ENCODE peak calls at places on chromosomes 4 and X, in four cellular contexts. One of them, this sample, is unnamed.

GRCh38 chrX:54788446-54788845 is 9.6 kb downstream of the ITIH6 start:
- DNase-seq in choroid plexus epithelial cell: no peak
- DNase-seq in heart left ventricle: no peak
- DNase-seq in foreskin fibroblast: no peak
- DNase-seq in this sample: no peak

GRCh38 chr4:146183209-146183608 is 7.7 kb downstream of the LSM6 start:
- DNase-seq in foreskin fibroblast: no peak
- DNase-seq in choroid plexus epithelial cell: no peak
- DNase-seq in heart left ventricle: no peak
- DNase-seq in this sample: no peak

GRCh38 chr4:2266181-2266580 is 4.3 kb upstream of the MXD4 start:
- DNase-seq in heart left ventricle: peak
- DNase-seq in choroid plexus epithelial cell: peak
- DNase-seq in foreskin fibroblast: peak
- DNase-seq in this sample: no peak

GRCh38 chr4:151246742-151247141 is 30.2 kb upstream of the PRSS48 start:
- DNase-seq in heart left ventricle: no peak
- DNase-seq in foreskin fibroblast: no peak
- DNase-seq in choroid plexus epithelial cell: no peak
- DNase-seq in this sample: no peak

GRCh38 chr4:178306565-178306964 is 864.3 kb upstream of the AGA start:
- DNase-seq in foreskin fibroblast: no peak
- DNase-seq in choroid plexus epithelial cell: no peak
- DNase-seq in heart left ventricle: no peak
- DNase-seq in this sample: no peak

GRCh38 chrX:15160558-15160957 is 109.3 kb downstream of the ASB9 start:
- DNase-seq in heart left ventricle: no peak
- DNase-seq in foreskin fibroblast: no peak
- DNase-seq in choroid plexus epithelial cell: no peak
- DNase-seq in this sample: no peak

GRCh38 chrX:140343226-140343873 is 161.5 kb downstream of the SOX3 start:
- DNase-seq in foreskin fibroblast: no peak
- DNase-seq in choroid plexus epithelial cell: peak
- DNase-seq in heart left ventricle: no peak
- DNase-seq in this sample: no peak

GRCh38 chr4:11791808-11792207 is 363.1 kb upstream of the HS3ST1 start:
- DNase-seq in choroid plexus epithelial cell: no peak
- DNase-seq in foreskin fibroblast: no peak
- DNase-seq in heart left ventricle: no peak
- DNase-seq in this sample: no peak

GRCh38 chr4:7933631-7934510 is 5.8 kb downstream of the AFAP1 start:
- DNase-seq in foreskin fibroblast: no peak
- DNase-seq in heart left ventricle: no peak
- DNase-seq in choroid plexus epithelial cell: peak
- DNase-seq in this sample: no peak

GRCh38 chrX:69226459-69227158 is 61.4 kb upstream of the PJA1 start:
- DNase-seq in choroid plexus epithelial cell: no peak
- DNase-seq in foreskin fibroblast: no peak
- DNase-seq in heart left ventricle: no peak
- DNase-seq in this sample: no peak

GRCh38 chr4:133147365-133147821 is 1.7 kb upstream of the PCDH10 start:
- DNase-seq in heart left ventricle: peak
- DNase-seq in foreskin fibroblast: peak
- DNase-seq in choroid plexus epithelial cell: peak
- DNase-seq in this sample: no peak

GRCh38 chr4:113368056-113368455 is 318.6 kb downstream of the ANK2 start:
- DNase-seq in foreskin fibroblast: peak
- DNase-seq in choroid plexus epithelial cell: peak
- DNase-seq in heart left ventricle: no peak
- DNase-seq in this sample: peak

GRCh38 chr4:60648774-60649173 is 551.4 kb upstream of the ADGRL3 start:
- DNase-seq in foreskin fibroblast: no peak
- DNase-seq in choroid plexus epithelial cell: no peak
- DNase-seq in heart left ventricle: no peak
- DNase-seq in this sample: no peak

GRCh38 chr4:147773261-147774184 is 41.6 kb downstream of the ARHGAP10 start:
- DNase-seq in foreskin fibroblast: peak
- DNase-seq in choroid plexus epithelial cell: peak
- DNase-seq in heart left ventricle: no peak
- DNase-seq in this sample: no peak

GRCh38 chr4:27084685-27085356 is 224.2 kb downstream of the STIM2 start:
- DNase-seq in heart left ventricle: peak
- DNase-seq in foreskin fibroblast: peak
- DNase-seq in choroid plexus epithelial cell: peak
- DNase-seq in this sample: no peak

GRCh38 chrX:107571296-107571998 is 56.9 kb upstream of the PRPS1 start:
- DNase-seq in foreskin fibroblast: peak
- DNase-seq in heart left ventricle: no peak
- DNase-seq in choroid plexus epithelial cell: peak
- DNase-seq in this sample: peak

GRCh38 chr4:173489514-173489913 is 40.5 kb downstream of the HAND2 start:
- DNase-seq in heart left ventricle: no peak
- DNase-seq in choroid plexus epithelial cell: peak
- DNase-seq in foreskin fibroblast: peak
- DNase-seq in this sample: peak

GRCh38 chr4:112003508-112003907 is 141.7 kb upstream of the FAM241A start:
- DNase-seq in choroid plexus epithelial cell: no peak
- DNase-seq in foreskin fibroblast: no peak
- DNase-seq in heart left ventricle: no peak
- DNase-seq in this sample: no peak

GRCh38 chr4:163523791-163524365 is 29.4 kb downstream of the TMA16 start:
- DNase-seq in foreskin fibroblast: no peak
- DNase-seq in choroid plexus epithelial cell: no peak
- DNase-seq in heart left ventricle: no peak
- DNase-seq in this sample: no peak

GRCh38 chr4:88908521-88908920 is 148.5 kb downstream of the FAM13A start:
- DNase-seq in choroid plexus epithelial cell: no peak
- DNase-seq in foreskin fibroblast: no peak
- DNase-seq in heart left ventricle: no peak
- DNase-seq in this sample: no peak

GRCh38 chrX:22660756-22661155 is 339.0 kb upstream of the DDX53 start:
- DNase-seq in choroid plexus epithelial cell: no peak
- DNase-seq in heart left ventricle: no peak
- DNase-seq in foreskin fibroblast: no peak
- DNase-seq in this sample: no peak

GRCh38 chr4:127732623-127733199 is 2.5 kb downstream of the SLC25A31 start:
- DNase-seq in foreskin fibroblast: peak
- DNase-seq in heart left ventricle: no peak
- DNase-seq in choroid plexus epithelial cell: peak
- DNase-seq in this sample: peak

GRCh38 chrX:72568406-72569092 is 4.1 kb downstream of the HDAC8 start:
- DNase-seq in foreskin fibroblast: peak
- DNase-seq in choroid plexus epithelial cell: peak
- DNase-seq in heart left ventricle: no peak
- DNase-seq in this sample: no peak

GRCh38 chrX:137891431-137891830 is 325.5 kb downstream of the ZIC3 start:
- DNase-seq in foreskin fibroblast: no peak
- DNase-seq in choroid plexus epithelial cell: no peak
- DNase-seq in heart left ventricle: no peak
- DNase-seq in this sample: no peak

GRCh38 chr4:113260671-113261070 is 211.2 kb downstream of the ANK2 start:
- DNase-seq in foreskin fibroblast: peak
- DNase-seq in choroid plexus epithelial cell: no peak
- DNase-seq in heart left ventricle: no peak
- DNase-seq in this sample: no peak

GRCh38 chr4:55347610-55348228 is 1.7 kb downstream of the SRD5A3 start:
- DNase-seq in foreskin fibroblast: no peak
- DNase-seq in heart left ventricle: no peak
- DNase-seq in choroid plexus epithelial cell: no peak
- DNase-seq in this sample: no peak

GRCh38 chrX:9555354-9555753 is 90.5 kb downstream of the TBL1X start:
- DNase-seq in heart left ventricle: no peak
- DNase-seq in choroid plexus epithelial cell: peak
- DNase-seq in foreskin fibroblast: no peak
- DNase-seq in this sample: no peak

GRCh38 chr4:107035711-107036601 is at the start of gene DKK2:
- DNase-seq in foreskin fibroblast: peak
- DNase-seq in heart left ventricle: peak
- DNase-seq in choroid plexus epithelial cell: peak
- DNase-seq in this sample: no peak

GRCh38 chr4:171846232-171846631 is 33.0 kb downstream of the GALNTL6 start:
- DNase-seq in foreskin fibroblast: peak
- DNase-seq in choroid plexus epithelial cell: peak
- DNase-seq in heart left ventricle: no peak
- DNase-seq in this sample: no peak

GRCh38 chrX:102580891-102581290 is 18.4 kb upstream of the ARMCX5 start:
- DNase-seq in choroid plexus epithelial cell: no peak
- DNase-seq in heart left ventricle: no peak
- DNase-seq in foreskin fibroblast: no peak
- DNase-seq in this sample: no peak

GRCh38 chr4:141153751-141154510 is 20.7 kb upstream of the RNF150 start:
- DNase-seq in choroid plexus epithelial cell: peak
- DNase-seq in foreskin fibroblast: peak
- DNase-seq in heart left ventricle: no peak
- DNase-seq in this sample: peak

GRCh38 chr4:21457086-21457840 is 491.3 kb downstream of the KCNIP4 start:
- DNase-seq in foreskin fibroblast: no peak
- DNase-seq in choroid plexus epithelial cell: no peak
- DNase-seq in heart left ventricle: no peak
- DNase-seq in this sample: no peak

GRCh38 chr4:15868816-15869413 is 69.6 kb downstream of the FGFBP1 start:
- DNase-seq in choroid plexus epithelial cell: no peak
- DNase-seq in heart left ventricle: no peak
- DNase-seq in foreskin fibroblast: no peak
- DNase-seq in this sample: no peak

GRCh38 chr4:146255463-146255862 is 41.1 kb downstream of the REELD1 start:
- DNase-seq in choroid plexus epithelial cell: peak
- DNase-seq in heart left ventricle: no peak
- DNase-seq in foreskin fibroblast: peak
- DNase-seq in this sample: no peak

GRCh38 chr4:176270669-176271068 is 1.6 kb upstream of the ASB5 start:
- DNase-seq in heart left ventricle: no peak
- DNase-seq in foreskin fibroblast: peak
- DNase-seq in choroid plexus epithelial cell: peak
- DNase-seq in this sample: peak

GRCh38 chrX:153209347-153209746 is 30.3 kb downstream of the MAGEA1 start:
- DNase-seq in choroid plexus epithelial cell: peak
- DNase-seq in heart left ventricle: no peak
- DNase-seq in foreskin fibroblast: no peak
- DNase-seq in this sample: no peak

GRCh38 chr4:158170691-158171455 is 2.0 kb downstream of the GASK1B start:
- DNase-seq in choroid plexus epithelial cell: peak
- DNase-seq in foreskin fibroblast: peak
- DNase-seq in heart left ventricle: peak
- DNase-seq in this sample: no peak

GRCh38 chr4:158171456-158171790 is 1.4 kb downstream of the GASK1B start:
- DNase-seq in foreskin fibroblast: no peak
- DNase-seq in heart left ventricle: no peak
- DNase-seq in choroid plexus epithelial cell: no peak
- DNase-seq in this sample: peak

GRCh38 chr4:158168606-158169005 is 4.2 kb downstream of the GASK1B start:
- DNase-seq in heart left ventricle: no peak
- DNase-seq in choroid plexus epithelial cell: no peak
- DNase-seq in foreskin fibroblast: no peak
- DNase-seq in this sample: no peak

GRCh38 chr4:158169516-158169915 is 3.3 kb downstream of the GASK1B start:
- DNase-seq in choroid plexus epithelial cell: no peak
- DNase-seq in foreskin fibroblast: peak
- DNase-seq in heart left ventricle: no peak
- DNase-seq in this sample: no peak

GRCh38 chr4:158169931-158170690 is 2.7 kb downstream of the GASK1B start:
- DNase-seq in choroid plexus epithelial cell: peak
- DNase-seq in foreskin fibroblast: peak
- DNase-seq in heart left ventricle: no peak
- DNase-seq in this sample: peak
- H3K4me3 ChIP-seq in choroid plexus epithelial cell: peak
- H3K4me3 ChIP-seq in foreskin fibroblast: peak
- H3K4me3 ChIP-seq in heart left ventricle: peak
- H3K4me3 ChIP-seq in this sample: peak

GRCh38 chr4:108107116-108107515 is 61.6 kb downstream of the LEF1 start:
- DNase-seq in choroid plexus epithelial cell: no peak
- DNase-seq in heart left ventricle: no peak
- DNase-seq in foreskin fibroblast: no peak
- DNase-seq in this sample: no peak
- H3K4me3 ChIP-seq in choroid plexus epithelial cell: no peak
- H3K4me3 ChIP-seq in heart left ventricle: no peak
- H3K4me3 ChIP-seq in foreskin fibroblast: no peak
- H3K4me3 ChIP-seq in this sample: no peak

GRCh38 chr4:76799718-76800117 is 98.2 kb downstream of the SOWAHB start:
- DNase-seq in foreskin fibroblast: peak
- DNase-seq in heart left ventricle: no peak
- DNase-seq in choroid plexus epithelial cell: no peak
- DNase-seq in this sample: no peak

GRCh38 chr4:76802546-76803021 is 95.4 kb downstream of the SOWAHB start:
- DNase-seq in choroid plexus epithelial cell: peak
- DNase-seq in foreskin fibroblast: no peak
- DNase-seq in heart left ventricle: no peak
- DNase-seq in this sample: no peak

GRCh38 chr4:76803522-76803921 is 94.4 kb downstream of the SOWAHB start:
- DNase-seq in choroid plexus epithelial cell: peak
- DNase-seq in foreskin fibroblast: peak
- DNase-seq in heart left ventricle: no peak
- DNase-seq in this sample: peak

GRCh38 chr4:76800902-76801301 is 97.0 kb downstream of the SOWAHB start:
- DNase-seq in foreskin fibroblast: no peak
- DNase-seq in heart left ventricle: no peak
- DNase-seq in choroid plexus epithelial cell: no peak
- DNase-seq in this sample: no peak

GRCh38 chr4:76801621-76802545 is 96.1 kb downstream of the SOWAHB start:
- DNase-seq in foreskin fibroblast: peak
- DNase-seq in choroid plexus epithelial cell: peak
- DNase-seq in heart left ventricle: peak
- DNase-seq in this sample: no peak
- H3K4me3 ChIP-seq in foreskin fibroblast: peak
- H3K4me3 ChIP-seq in choroid plexus epithelial cell: peak
- H3K4me3 ChIP-seq in heart left ventricle: peak
- H3K4me3 ChIP-seq in this sample: no peak

GRCh38 chr4:47532658-47533057 is 47.6 kb downstream of the ATP10D start:
- DNase-seq in foreskin fibroblast: no peak
- DNase-seq in heart left ventricle: no peak
- DNase-seq in choroid plexus epithelial cell: no peak
- DNase-seq in this sample: no peak
- H3K4me3 ChIP-seq in foreskin fibroblast: no peak
- H3K4me3 ChIP-seq in heart left ventricle: no peak
- H3K4me3 ChIP-seq in choroid plexus epithelial cell: no peak
- H3K4me3 ChIP-seq in this sample: no peak

GRCh38 chr4:79652726-79653125 is 244.7 kb upstream of the GK2 start:
- DNase-seq in foreskin fibroblast: no peak
- DNase-seq in heart left ventricle: no peak
- DNase-seq in choroid plexus epithelial cell: no peak
- DNase-seq in this sample: no peak
- H3K4me3 ChIP-seq in foreskin fibroblast: no peak
- H3K4me3 ChIP-seq in heart left ventricle: no peak
- H3K4me3 ChIP-seq in choroid plexus epithelial cell: no peak
- H3K4me3 ChIP-seq in this sample: no peak

DNA sequence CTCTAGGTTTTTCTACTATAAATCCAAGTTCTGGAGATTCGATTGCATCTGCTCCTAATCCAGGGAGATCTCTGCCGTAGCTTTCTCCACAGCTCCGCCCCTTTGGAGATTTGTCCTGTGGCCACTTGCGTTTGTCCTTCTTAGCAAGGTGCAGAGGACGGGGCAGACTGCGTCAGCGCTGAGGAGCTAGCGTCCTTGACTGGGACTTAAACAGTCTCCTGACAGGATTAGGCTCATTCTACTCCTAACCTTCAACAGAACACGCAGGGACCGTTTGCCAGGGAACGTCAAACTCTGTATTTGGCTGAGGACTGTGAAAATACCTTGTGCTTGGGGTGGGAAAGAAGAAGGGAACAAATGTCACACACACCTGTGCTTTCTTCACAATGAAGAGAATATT is 38.6 kb downstream of the SORBS2 start:
- DNase-seq in heart left ventricle: peak
- DNase-seq in foreskin fibroblast: no peak
- DNase-seq in choroid plexus epithelial cell: no peak
- DNase-seq in this sample: no peak
- H3K4me3 ChIP-seq in heart left ventricle: peak
- H3K4me3 ChIP-seq in foreskin fibroblast: no peak
- H3K4me3 ChIP-seq in choroid plexus epithelial cell: no peak
- H3K4me3 ChIP-seq in this sample: peak